ENCODE peak calls at places on chromosomes 5 and 9, in eight cellular contexts. Q is frontal cortex; P is posterior vena cava; Y is Right ventricle myocardium superior; B is smooth muscle cell of the brain vasculature; K is midbrain; T is stimulated activated CD8-positive, alpha-beta memory T cell treated with anti-CD3 and anti-CD28 coated beads, Interleukin-4, amount 100 ng/mL, for 24 hours; V is caudate nucleus. A is an unnamed sample.

GRCh38 chr9:92141144-92142129 is 26.2 kb upstream of the SPTLC1 start:
- DNase-seq in T (no peak), P (no peak), Y (no peak), K (no peak), V (no peak), Q (no peak), B (no peak), A (no peak)

GRCh38 chr9:71664566-71664965 is 103.7 kb downstream of the CEMIP2 start:
- DNase-seq in B (no peak), Y (no peak), V (no peak), Q (no peak), T (no peak), P (no peak), K (no peak), A (no peak)

GRCh38 chr9:132143359-132143758 is 18.5 kb upstream of the NTNG2 start:
- DNase-seq in V (no peak), Y (no peak), T (no peak), Q (no peak), K (no peak), B (no peak), P (no peak), A (no peak)

GRCh38 chr9:72769546-72769945 is 183.3 kb downstream of the ALDH1A1 start:
- DNase-seq in P (no peak), Q (no peak), T (no peak), V (no peak), B (no peak), K (no peak), Y (no peak), A (no peak)

GRCh38 chr9:118809160-118809625 is 560.0 kb downstream of the BRINP1 start:
- DNase-seq in T (no peak), P (no peak), V (no peak), Q (no peak), B (no peak), K (no peak), Y (no peak), A (no peak)

GRCh38 chr9:20670395-20670794 is 13.7 kb upstream of the FOCAD start:
- DNase-seq in V (no peak), K (no peak), T (no peak), Y (no peak), Q (no peak), P (no peak), B (no peak), A (no peak)

GRCh38 chr5:1011226-1011631 is 2.6 kb downstream of the NKD2 start:
- DNase-seq in B (no peak), K (no peak), P (peak; percentile 50), V (no peak), T (peak; percentile 33), Q (no peak), Y (peak; percentile 42), A (no peak)

GRCh38 chr5:77301447-77301878 is 91.0 kb downstream of the PDE8B start:
- DNase-seq in B (no peak), K (no peak), T (no peak), Q (no peak), V (no peak), Y (no peak), P (no peak), A (no peak)

GRCh38 chr5:102421647-102422046 is 77.2 kb downstream of the SLCO6A1 start:
- DNase-seq in K (no peak), Q (no peak), V (no peak), B (no peak), P (no peak), T (no peak), Y (peak; percentile 41), A (no peak)

GRCh38 chr9:96156578-96156977 is 145.4 kb downstream of the HSD17B3 start:
- DNase-seq in V (no peak), P (no peak), T (no peak), K (no peak), Q (no peak), B (no peak), Y (no peak), A (no peak)

GRCh38 chr5:153613143-153613542 is 122.7 kb downstream of the GRIA1 start:
- DNase-seq in Q (no peak), K (no peak), V (no peak), B (no peak), Y (no peak), P (no peak), T (no peak), A (no peak)

GRCh38 chr5:14034991-14035390 is 90.5 kb upstream of the DNAH5 start:
- DNase-seq in V (no peak), P (no peak), B (no peak), Q (no peak), K (no peak), Y (no peak), T (no peak), A (no peak)

GRCh38 chr5:116942622-116943021 is 368.0 kb upstream of the SEMA6A start:
- DNase-seq in V (no peak), K (no peak), B (no peak), Y (no peak), T (no peak), P (no peak), Q (no peak), A (no peak)

GRCh38 chr5:606061-606460 is 6.1 kb upstream of the CEP72 start:
- DNase-seq in Q (no peak), T (no peak), V (no peak), Y (no peak), K (no peak), P (peak; percentile 65), B (no peak), A (no peak)

GRCh38 chr9:137920753-137921152 is 43.2 kb downstream of the CACNA1B start:
- DNase-seq in P (no peak), V (no peak), K (no peak), T (no peak), B (no peak), Q (no peak), Y (no peak), A (no peak)

GRCh38 chr9:80885894-80886293 is 803.5 kb downstream of the TLE1 start:
- DNase-seq in T (no peak), Q (no peak), B (no peak), V (peak; percentile 3), Y (peak; percentile 40), P (no peak), K (peak; percentile 69), A (no peak)

GRCh38 chr5:68148096-68148495 is 67.5 kb upstream of the PIK3R1 start:
- DNase-seq in K (no peak), T (no peak), P (no peak), Y (no peak), B (no peak), Q (no peak), V (no peak), A (no peak)

GRCh38 chr9:93826209-93826608 is 128.9 kb downstream of the BARX1 start:
- DNase-seq in T (peak; percentile 22), B (no peak), V (no peak), Y (no peak), P (peak; percentile 76), Q (no peak), K (no peak), A (no peak)

GRCh38 chr9:108512426-108513173 is 343.2 kb downstream of the ACTL7B start:
- DNase-seq in Y (no peak), T (no peak), Q (no peak), B (no peak), V (no peak), K (no peak), P (no peak), A (no peak)

GRCh38 chr9:137128158-137129088 is 10.5 kb upstream of the GRIN1 start:
- DNase-seq in P (no peak), K (no peak), V (no peak), T (no peak), Q (no peak), Y (no peak), B (no peak), A (no peak)

GRCh38 chr5:127028822-127029457 is 1.4 kb downstream of the MARCHF3 start:
- DNase-seq in Y (no peak), B (no peak), K (peak; percentile 32), T (no peak), Q (no peak), V (no peak), P (no peak), A (no peak)

GRCh38 chr5:14444161-14444560 is 137.4 kb upstream of the OTULINL start:
- DNase-seq in Q (no peak), B (no peak), V (no peak), P (no peak), T (no peak), Y (no peak), K (peak; percentile 13), A (no peak)

GRCh38 chr9:4530375-4530774 is 40.1 kb downstream of the SLC1A1 start:
- DNase-seq in P (no peak), T (no peak), K (no peak), Y (no peak), Q (no peak), B (no peak), V (no peak), A (no peak)

GRCh38 chr9:128635266-128636023 is 21.2 kb downstream of the DYNC2I2 start:
- DNase-seq in V (no peak), P (peak; percentile 96), K (no peak), Y (peak; percentile 91), B (peak; percentile 71), Q (no peak), T (no peak), A (peak; percentile 70)

GRCh38 chr9:14119694-14120514 is 194.0 kb downstream of the NFIB start:
- DNase-seq in K (no peak), Y (no peak), B (no peak), Q (no peak), V (no peak), T (no peak), P (no peak), A (no peak)

GRCh38 chr9:80605129-80605528 is 1033.4 kb downstream of the TLE4 start:
- DNase-seq in B (peak; percentile 13), K (peak; percentile 2), T (no peak), P (no peak), Q (no peak), V (no peak), Y (no peak), A (no peak)

GRCh38 chr5:122118356-122118948 is 10.9 kb upstream of the ZNF474 start:
- DNase-seq in Y (no peak), V (no peak), P (no peak), Q (no peak), T (no peak), K (no peak), B (no peak), A (no peak)

GRCh38 chr9:131817073-131817472 is 77.2 kb upstream of the RAPGEF1 start:
- DNase-seq in T (no peak), P (peak; percentile 22), B (no peak), Q (no peak), Y (no peak), K (no peak), V (no peak), A (no peak)

GRCh38 chr5:173327948-173328895 is at the start of gene STC2:
- DNase-seq in K (peak; percentile 20), V (no peak), T (peak; percentile 14), B (no peak), Q (peak; percentile 62), P (no peak), Y (peak; percentile 90), A (peak; percentile 26)